ENCODE peak calls at places on chromosomes 2 and 18, in seven cellular contexts. L is GM13977, J is endodermal cell, C is brain microvascular endothelial cell, B is astrocyte of the spinal cord, F is GM13976, E is HL-60. R is an unnamed sample.

GRCh38 chr18:62797329-62797728 is 82.0 kb downstream of the PHLPP1 start:
- DNase-seq in E (peak; percentile 74), J (no peak), F (no peak), C (no peak), L (no peak), B (no peak), R (no peak)

GRCh38 chr2:130776550-130776949 is 21.2 kb downstream of the AMER3 start:
- DNase-seq in L (no peak), E (no peak), B (no peak), C (no peak), F (no peak), J (peak; percentile 76), R (no peak)

GRCh38 chr2:2728635-2729034 is 397.6 kb upstream of the MYT1L start:
- DNase-seq in B (no peak), F (no peak), C (no peak), J (no peak), E (no peak), L (no peak), R (no peak)

GRCh38 chr2:162967826-162968225 is 129.3 kb upstream of the KCNH7 start:
- DNase-seq in E (no peak), B (no peak), F (no peak), C (no peak), L (no peak), J (no peak), R (no peak)

GRCh38 chr2:129062160-129062912 is 743.7 kb upstream of the HS6ST1 start:
- DNase-seq in L (no peak), B (peak; percentile 5), E (no peak), J (no peak), F (no peak), C (no peak), R (no peak)

GRCh38 chr2:2263196-2263829 is 67.8 kb downstream of the MYT1L start:
- DNase-seq in B (no peak), E (no peak), F (no peak), L (no peak), J (no peak), C (no peak), R (no peak)

GRCh38 chr2:157848242-157848641 is 27.9 kb downstream of the ACVR1 start:
- DNase-seq in C (no peak), B (no peak), E (no peak), J (peak; percentile 40), L (no peak), F (no peak), R (no peak)

GRCh38 chr2:177489719-177490301 is 97.2 kb downstream of the AGPS start:
- DNase-seq in E (no peak), J (no peak), B (peak; percentile 52), F (no peak), L (no peak), C (no peak), R (no peak)

GRCh38 chr2:174334278-174334715 is 457 bp upstream of the SP9 start:
- DNase-seq in E (no peak), L (peak; percentile 31), C (no peak), F (no peak), B (no peak), J (peak; percentile 70), R (no peak)

GRCh38 chr18:64720781-64721464 is 572.0 kb upstream of the LINC00305 start:
- DNase-seq in B (no peak), C (no peak), J (peak; percentile 54), F (no peak), E (no peak), L (no peak), R (no peak)

GRCh38 chr2:191318729-191319078 is 73.5 kb downstream of the MYO1B start:
- DNase-seq in L (no peak), F (no peak), E (no peak), C (peak; percentile 54), J (peak; percentile 79), B (peak; percentile 68), R (no peak)

GRCh38 chr2:183868707-183869106 is 729.6 kb upstream of the ZNF804A start:
- DNase-seq in F (no peak), C (peak; percentile 56), J (no peak), L (no peak), E (no peak), B (peak; percentile 75), R (no peak)

GRCh38 chr2:58377181-58377580 is 136.1 kb upstream of the FANCL start:
- DNase-seq in C (no peak), L (no peak), F (no peak), J (no peak), B (no peak), E (no peak), R (no peak)

GRCh38 chr2:238895901-238896600 is 48.2 kb downstream of the TWIST2 start:
- DNase-seq in B (peak; percentile 91), F (no peak), E (no peak), L (no peak), C (peak; percentile 55), J (peak; percentile 95), R (no peak)

GRCh38 chr2:204950695-204951094 is 405.4 kb downstream of the PARD3B start:
- DNase-seq in B (peak; percentile 53), E (no peak), J (no peak), C (peak; percentile 39), F (no peak), L (no peak), R (no peak)

GRCh38 chr18:12106516-12106915 is 12.9 kb downstream of the ANKRD62 start:
- DNase-seq in L (no peak), B (no peak), J (no peak), C (no peak), E (no peak), F (no peak), R (no peak)

GRCh38 chr2:189549440-189549832 is 31.1 kb downstream of the SLC40A1 start:
- DNase-seq in F (no peak), J (no peak), E (no peak), L (no peak), B (peak; percentile 61), C (no peak), R (no peak)

GRCh38 chr2:134246154-134246874 is 7.6 kb upstream of the MGAT5 start:
- DNase-seq in C (no peak), E (no peak), F (no peak), L (no peak), J (no peak), B (no peak), R (no peak)

GRCh38 chr2:134244091-134244490 is 9.8 kb upstream of the MGAT5 start:
- DNase-seq in F (no peak), L (no peak), B (no peak), J (no peak), E (no peak), C (no peak), R (no peak)

GRCh38 chr2:134243244-134243643 is 10.6 kb upstream of the MGAT5 start:
- DNase-seq in B (no peak), J (no peak), C (no peak), L (no peak), F (no peak), E (no peak), R (no peak)

GRCh38 chr2:134245340-134245984 is 8.4 kb upstream of the MGAT5 start:
- DNase-seq in J (peak; percentile 91), E (peak; percentile 89), L (peak; percentile 33), C (peak; percentile 76), B (peak; percentile 71), F (peak; percentile 54), R (no peak)

DNA sequence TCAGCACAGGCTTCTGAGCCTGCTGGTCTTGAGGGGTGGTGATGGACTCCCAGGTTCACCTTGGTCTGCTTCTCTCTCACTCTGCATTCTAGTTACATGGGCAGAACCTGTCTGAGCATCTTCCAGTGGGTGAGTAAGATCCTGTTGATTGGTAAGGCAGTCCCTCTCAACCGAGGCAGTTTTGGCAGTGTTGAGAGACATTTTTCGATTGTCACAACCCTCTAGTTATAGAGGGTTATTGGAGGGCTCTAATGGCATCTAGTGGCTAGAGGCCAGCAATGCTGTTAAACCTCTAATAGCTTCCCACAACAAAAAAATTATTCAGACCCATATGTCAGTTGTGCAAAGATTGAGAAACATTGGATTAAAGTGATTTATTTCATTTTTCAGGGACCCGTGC is 9.3 kb upstream of the MGAT5 start:
- DNase-seq in F (no peak), J (no peak), C (no peak), B (no peak), L (no peak), E (no peak), R (no peak)
- TF ChIP-seq CTCF in F (peak; percentile 28), J (no peak), C (no peak), B (no peak), L (peak; percentile 38), E (no peak), R (peak; percentile 48)

GRCh38 chr2:954687-955000 is 4.0 kb downstream of the SNTG2 start:
- DNase-seq in C (no peak), F (no peak), E (no peak), L (no peak), J (peak; percentile 24), B (no peak), R (no peak)
- TF ChIP-seq CTCF in C (no peak), F (no peak), E (no peak), L (no peak), J (no peak), B (no peak), R (no peak)

GRCh38 chr2:209523041-209523740 is 99.3 kb downstream of the MAP2 start:
- DNase-seq in F (no peak), L (no peak), B (no peak), J (no peak), E (no peak), C (no peak), R (no peak)
- TF ChIP-seq CTCF in F (no peak), L (no peak), B (no peak), J (no peak), E (no peak), C (no peak), R (no peak)

GRCh38 chr18:8063733-8064132 is 496.6 kb downstream of the PTPRM start:
- DNase-seq in B (no peak), L (no peak), J (no peak), F (no peak), E (no peak), C (no peak), R (no peak)
- TF ChIP-seq CTCF in B (no peak), L (no peak), J (peak; percentile 60), F (no peak), E (no peak), C (no peak), R (no peak)

GRCh38 chr2:195664528-195664927 is 7.5 kb downstream of the SLC39A10 start:
- DNase-seq in F (no peak), C (no peak), B (peak; percentile 42), J (no peak), E (no peak), L (no peak), R (no peak)
- TF ChIP-seq CTCF in F (no peak), C (no peak), B (peak; percentile 14), J (peak; percentile 42), E (no peak), L (no peak), R (no peak)

GRCh38 chr2:106970471-106971261 is 84.7 kb upstream of the ST6GAL2 start:
- DNase-seq in J (no peak), C (peak; percentile 86), L (no peak), F (no peak), E (no peak), B (peak; percentile 80), R (no peak)
- TF ChIP-seq CTCF in J (no peak), C (peak; percentile 5), L (no peak), F (no peak), E (no peak), B (no peak), R (no peak)